ENCODE peak calls at places on chromosomes 5 and 9, in nine cellular contexts. P, T, K, C, H, J, R, O and N are unnamed samples.

GRCh38 chr5:83072946-83073345 is 4.2 kb downstream of the TMEM167A start:
- DNase-seq in P (no peak), T (no peak), K (no peak), C (no peak), H (no peak), J (no peak), R (no peak), O (peak; percentile 51), N (no peak)

GRCh38 chr5:126043684-126044083 is 379.5 kb upstream of the GRAMD2B start:
- DNase-seq in P (no peak), T (no peak), K (no peak), C (no peak), H (no peak), J (no peak), R (no peak), O (no peak), N (no peak)

GRCh38 chr9:110156902-110157301 is 51.1 kb downstream of the C9orf152 start:
- DNase-seq in P (no peak), T (peak; percentile 40), K (peak; percentile 52), C (no peak), H (no peak), J (no peak), R (no peak), O (peak; percentile 46), N (peak; percentile 22)

GRCh38 chr5:14145356-14146334 is 2.5 kb downstream of the TRIO start:
- DNase-seq in P (peak; percentile 53), T (peak; percentile 82), K (no peak), C (peak; percentile 84), H (no peak), J (no peak), R (no peak), O (no peak), N (no peak)

GRCh38 chr9:123201083-123201482 is 67.3 kb downstream of the STRBP start:
- DNase-seq in P (no peak), T (no peak), K (no peak), C (no peak), H (no peak), J (no peak), R (no peak), O (no peak), N (no peak)

GRCh38 chr5:73917433-73917832 is 291.4 kb downstream of the ARHGEF28 start:
- DNase-seq in P (no peak), T (no peak), K (no peak), C (no peak), H (peak; percentile 3), J (peak; percentile 30), R (no peak), O (no peak), N (no peak)

GRCh38 chr9:129309906-129310305 is 131.8 kb upstream of the IER5L start:
- DNase-seq in P (no peak), T (no peak), K (no peak), C (no peak), H (no peak), J (peak; percentile 2), R (no peak), O (no peak), N (no peak)

GRCh38 chr9:126306071-126306647 is 20.5 kb upstream of the MVB12B start:
- DNase-seq in P (no peak), T (no peak), K (no peak), C (no peak), H (no peak), J (no peak), R (no peak), O (no peak), N (no peak)

GRCh38 chr9:133370680-133371079 is 5.2 kb downstream of the SURF4 start:
- DNase-seq in P (no peak), T (no peak), K (peak; percentile 69), C (no peak), H (no peak), J (no peak), R (no peak), O (no peak), N (no peak)

GRCh38 chr5:128426090-128426534 is 111.9 kb downstream of the FBN2 start:
- DNase-seq in P (no peak), T (no peak), K (no peak), C (no peak), H (no peak), J (no peak), R (no peak), O (no peak), N (no peak)

GRCh38 chr9:109766351-109766750 is 13.6 kb upstream of the PALM2AKAP2 start:
- DNase-seq in P (no peak), T (no peak), K (no peak), C (peak; percentile 98), H (no peak), J (no peak), R (no peak), O (peak; percentile 95), N (no peak)

GRCh38 chr9:89594811-89595550 is 9.8 kb upstream of the GADD45G start:
- DNase-seq in P (no peak), T (no peak), K (peak; percentile 31), C (no peak), H (no peak), J (no peak), R (no peak), O (no peak), N (no peak)

GRCh38 chr5:116437922-116438578 is 136.6 kb downstream of the SEMA6A start:
- DNase-seq in P (peak; percentile 76), T (no peak), K (no peak), C (no peak), H (peak; percentile 71), J (no peak), R (no peak), O (no peak), N (no peak)

GRCh38 chr9:88477300-88477751 is 57.7 kb upstream of the NXNL2 start:
- DNase-seq in P (no peak), T (no peak), K (no peak), C (peak; percentile 99), H (no peak), J (no peak), R (no peak), O (peak; percentile 90), N (no peak)

GRCh38 chr5:171644536-171644935 is 141.1 kb upstream of the SMIM23 start:
- DNase-seq in P (no peak), T (no peak), K (no peak), C (peak; percentile 17), H (no peak), J (no peak), R (no peak), O (peak; percentile 39), N (no peak)

GRCh38 chr9:133238851-133239532 is 29.9 kb upstream of the OBP2B start:
- DNase-seq in P (peak; percentile 85), T (peak; percentile 82), K (peak; percentile 71), C (peak; percentile 19), H (peak; percentile 91), J (no peak), R (peak; percentile 22), O (peak; percentile 32), N (peak; percentile 59)

GRCh38 chr5:162190-162564 is 29.1 kb upstream of the LRRC14B start:
- DNase-seq in P (no peak), T (no peak), K (no peak), C (no peak), H (no peak), J (no peak), R (no peak), O (no peak), N (no peak)

GRCh38 chr9:137304383-137305059 is 2.5 kb upstream of the NRARP start:
- DNase-seq in P (peak; percentile 27), T (no peak), K (no peak), C (no peak), H (no peak), J (no peak), R (no peak), O (no peak), N (no peak)
- TF ChIP-seq CTCF in P (no peak), T (peak; percentile 6), K (no peak), C (peak; percentile 15), H (no peak), J (no peak), R (no peak), O (no peak), N (no peak)

DNA sequence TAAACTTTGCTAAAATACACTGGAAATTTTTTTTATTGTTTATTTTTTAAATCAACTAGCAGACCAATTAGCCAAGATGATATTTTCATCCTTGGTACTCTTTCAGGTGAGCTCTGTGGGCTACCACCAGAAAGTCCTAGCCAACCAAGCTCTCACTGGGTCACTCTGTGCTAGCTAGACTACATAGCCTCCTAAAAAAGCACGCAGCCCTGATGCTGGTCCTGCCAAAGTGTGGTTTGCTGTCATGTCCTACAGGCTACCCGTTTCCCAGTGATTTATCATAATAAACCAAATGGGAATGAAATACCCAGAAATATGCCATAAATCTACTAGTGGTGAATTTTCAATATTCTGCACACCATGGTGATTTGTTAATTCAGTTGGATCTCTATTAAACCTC is 481.4 kb downstream of the RAB3C start:
- DNase-seq in P (no peak), T (no peak), K (no peak), C (no peak), H (no peak), J (no peak), R (no peak), O (no peak), N (no peak)
- TF ChIP-seq CTCF in P (no peak), T (no peak), K (no peak), C (no peak), H (no peak), J (no peak), R (no peak), O (no peak), N (no peak)

DNA sequence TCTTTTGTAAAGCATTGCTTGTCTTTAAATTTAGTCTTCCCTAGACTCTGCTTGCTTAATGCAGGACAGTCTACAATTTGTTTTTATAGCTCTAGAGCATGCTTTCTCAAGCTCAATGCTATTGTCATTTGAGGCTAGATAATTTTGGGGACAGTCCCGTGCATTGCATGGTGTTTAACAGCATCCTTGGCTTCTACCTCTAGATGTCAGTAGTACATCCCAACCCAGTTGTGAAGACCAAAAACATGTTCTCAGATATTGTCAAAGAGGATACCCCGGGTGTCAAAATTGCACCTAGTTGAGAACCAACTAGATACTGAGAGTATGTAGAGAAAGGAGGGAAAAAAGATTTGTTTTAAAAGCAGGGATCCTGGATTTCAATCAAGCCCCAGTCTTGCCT is 277.5 kb downstream of the CEMIP2 start:
- DNase-seq in P (peak; percentile 4), T (peak; percentile 19), K (no peak), C (no peak), H (peak; percentile 36), J (no peak), R (no peak), O (no peak), N (no peak)
- TF ChIP-seq CTCF in P (peak; percentile 44), T (peak; percentile 10), K (no peak), C (no peak), H (peak; percentile 70), J (no peak), R (no peak), O (peak; percentile 21), N (no peak)

GRCh38 chr9:18296702-18297531 is 177.0 kb upstream of the ADAMTSL1 start:
- DNase-seq in P (no peak), T (no peak), K (no peak), C (peak; percentile 53), H (no peak), J (no peak), R (no peak), O (peak; percentile 5), N (no peak)

GRCh38 chr9:18299449-18299848 is 174.5 kb upstream of the ADAMTSL1 start:
- DNase-seq in P (no peak), T (no peak), K (no peak), C (no peak), H (no peak), J (no peak), R (no peak), O (no peak), N (no peak)

GRCh38 chr9:18294229-18294628 is 179.7 kb upstream of the ADAMTSL1 start:
- DNase-seq in P (no peak), T (no peak), K (no peak), C (no peak), H (no peak), J (no peak), R (no peak), O (no peak), N (no peak)

GRCh38 chr9:18297532-18297872 is 176.5 kb upstream of the ADAMTSL1 start:
- DNase-seq in P (peak; percentile 58), T (no peak), K (no peak), C (no peak), H (peak; percentile 86), J (no peak), R (no peak), O (no peak), N (no peak)
- TF ChIP-seq CTCF in P (peak; percentile 54), T (no peak), K (no peak), C (peak; percentile 25), H (peak; percentile 68), J (no peak), R (no peak), O (peak; percentile 28), N (no peak)